ENCODE peak calls at places on chromosomes 7 and 10, in four cellular contexts. Z is fibroblast of mammary gland, F is fibroblast of pulmonary artery, O is cardiac fibroblast. W is an unnamed sample.

GRCh38 chr7:112411186-112411795 is 39.0 kb upstream of the IFRD1 start:
- DNase-seq in Z (peak), F (peak), O (peak), W (peak)

GRCh38 chr10:62831346-62831745 is 15.2 kb upstream of the EGR2 start:
- DNase-seq in Z (peak), F (peak), O (peak), W (peak)

GRCh38 chr7:100162874-100163533 is 4.5 kb upstream of the TRAPPC14 start:
- DNase-seq in Z (no peak), F (no peak), O (no peak), W (no peak)

GRCh38 chr7:73894851-73895441 is 34.0 kb downstream of the TMEM270 start:
- DNase-seq in Z (peak), F (peak), O (peak), W (peak)

GRCh38 chr10:133343557-133343956 is 3.6 kb upstream of the PRAP1 start:
- DNase-seq in Z (no peak), F (no peak), O (no peak), W (no peak)

GRCh38 chr10:76160758-76161555 is 729.5 kb downstream of the LRMDA start:
- DNase-seq in Z (peak), F (no peak), O (peak), W (no peak)

GRCh38 chr10:129958118-129958685 is 5.9 kb downstream of the EBF3 start:
- DNase-seq in Z (no peak), F (peak), O (peak), W (no peak)

GRCh38 chr7:94394058-94394398 is 667 bp upstream of the COL1A2 start:
- DNase-seq in Z (peak), F (no peak), O (peak), W (peak)

GRCh38 chr10:71025535-71025934 is 137.2 kb upstream of the PCBD1 start:
- DNase-seq in Z (no peak), F (no peak), O (no peak), W (no peak)

GRCh38 chr10:43479275-43479674 is 42.4 kb downstream of the ZNF487 start:
- DNase-seq in Z (peak), F (no peak), O (peak), W (peak)

GRCh38 chr10:3873728-3874461 is 88.9 kb upstream of the KLF6 start:
- DNase-seq in Z (peak), F (peak), O (peak), W (peak)

GRCh38 chr10:24374134-24374915 is 165.4 kb downstream of the KIAA1217 start:
- DNase-seq in Z (peak), F (peak), O (peak), W (peak)

GRCh38 chr7:66140924-66141323 is 26.3 kb downstream of the CRCP start:
- DNase-seq in Z (peak), F (peak), O (peak), W (peak)

GRCh38 chr10:96651998-96652431 is 65.2 kb upstream of the TM9SF3 start:
- DNase-seq in Z (no peak), F (no peak), O (no peak), W (no peak)

GRCh38 chr7:20440472-20441105 is 109.9 kb downstream of the ITGB8 start:
- DNase-seq in Z (peak), F (peak), O (peak), W (peak)

GRCh38 chr7:17233643-17234397 is 64.6 kb upstream of the AHR start:
- DNase-seq in Z (peak), F (no peak), O (peak), W (peak)

GRCh38 chr10:111107846-111108245 is 31.0 kb downstream of the ADRA2A start:
- DNase-seq in Z (no peak), F (no peak), O (no peak), W (no peak)

GRCh38 chr10:124864421-124865193 is 63.0 kb downstream of the ABRAXAS2 start:
- DNase-seq in Z (no peak), F (no peak), O (peak), W (no peak)

GRCh38 chr7:104791065-104791464 is 222.9 kb upstream of the KMT2E start:
- DNase-seq in Z (no peak), F (peak), O (peak), W (no peak)

GRCh38 chr7:80359029-80359428 is 152.8 kb downstream of the GNAT3 start:
- DNase-seq in Z (no peak), F (no peak), O (no peak), W (no peak)

GRCh38 chr10:46517541-46517940 is 38.9 kb downstream of the GPRIN2 start:
- DNase-seq in Z (no peak), F (no peak), O (no peak), W (no peak)

GRCh38 chr7:77537595-77538185 is 595 bp downstream of the PTPN12 start:
- DNase-seq in Z (no peak), F (no peak), O (no peak), W (peak)

GRCh38 chr10:103429647-103430046 is 22.5 kb downstream of the CALHM2 start:
- DNase-seq in Z (no peak), F (no peak), O (no peak), W (no peak)

GRCh38 chr10:78249690-78250089 is 216.0 kb downstream of the RPS24 start:
- DNase-seq in Z (no peak), F (no peak), O (no peak), W (no peak)
- H3K4me3 ChIP-seq in Z (no peak), F (no peak), O (no peak), W (no peak)

GRCh38 chr7:33109758-33110238 is 594 bp upstream of the RP9 start:
- DNase-seq in Z (peak), F (no peak), O (peak), W (no peak)

GRCh38 chr7:33111614-33112013 is 2.4 kb upstream of the RP9 start:
- DNase-seq in Z (no peak), F (no peak), O (no peak), W (no peak)

GRCh38 chr7:33108931-33109757 is at the start of gene RP9:
- DNase-seq in Z (peak), F (peak), O (peak), W (peak)

GRCh38 chr7:33107136-33108066 is 1.8 kb downstream of the RP9 start:
- DNase-seq in Z (peak), F (peak), O (peak), W (peak)

DNA sequence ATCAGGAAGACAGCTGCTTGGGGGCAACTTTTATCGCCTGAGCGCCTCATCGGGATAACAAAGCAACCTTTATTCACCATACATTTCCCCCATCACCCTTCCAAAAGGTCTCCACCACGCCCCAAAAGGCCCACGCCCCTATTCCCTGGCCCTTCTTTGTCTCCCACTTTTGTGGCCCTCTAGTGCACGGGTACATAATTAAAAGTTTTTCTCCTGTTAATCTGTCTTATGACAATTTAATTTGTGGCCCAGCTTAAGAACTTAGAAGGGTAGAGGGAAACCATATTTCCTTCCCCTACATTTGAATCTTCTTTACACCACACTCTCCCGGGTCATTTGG is 643 bp downstream of the RP9 start:
- DNase-seq in Z (no peak), F (no peak), O (no peak), W (peak)
- TF ChIP-seq CTCF in Z (no peak), F (peak), O (no peak), W (no peak)

GRCh38 chr10:11175823-11176243 is 158.2 kb downstream of the CELF2 start:
- DNase-seq in Z (no peak), F (no peak), O (no peak), W (no peak)
- H3K4me3 ChIP-seq in Z (no peak), F (no peak), O (no peak), W (no peak)

DNA sequence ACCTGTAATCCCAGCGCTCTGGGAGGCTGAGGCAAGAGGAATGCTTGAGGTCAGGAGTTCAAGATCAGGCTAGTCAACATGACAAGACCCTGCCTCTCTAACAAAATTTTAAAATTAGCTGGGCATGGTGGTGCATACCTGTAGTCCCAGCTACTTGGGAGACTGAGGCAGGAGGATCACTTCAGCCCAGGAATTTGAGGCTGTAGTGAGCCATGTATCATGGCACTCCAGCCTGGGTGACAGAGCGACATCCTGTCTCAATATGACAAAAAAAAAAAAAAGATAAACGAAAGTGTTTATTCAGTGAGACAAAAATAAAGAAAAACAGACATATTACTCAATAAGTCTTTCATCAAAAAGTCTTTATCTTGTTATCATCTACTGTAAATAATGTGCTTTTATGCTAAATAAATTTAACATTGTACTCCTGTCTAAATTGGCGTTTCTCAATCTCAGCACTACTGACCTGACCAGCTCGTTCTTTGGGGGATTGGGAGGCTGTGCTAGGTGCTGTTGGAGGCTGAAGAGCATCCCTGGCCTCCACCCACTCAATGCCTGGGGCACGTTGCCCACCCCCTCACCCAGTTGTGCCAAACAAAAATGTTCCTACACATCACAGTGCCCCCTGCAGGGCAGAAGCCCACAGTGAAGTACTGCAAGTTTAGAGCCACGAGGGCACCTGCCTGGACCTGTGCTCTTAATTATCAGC is 57.7 kb downstream of the NCAPG2 start:
- DNase-seq in Z (no peak), F (peak), O (peak), W (no peak)
- TF ChIP-seq CTCF in Z (peak), F (peak), O (peak), W (peak)

DNA sequence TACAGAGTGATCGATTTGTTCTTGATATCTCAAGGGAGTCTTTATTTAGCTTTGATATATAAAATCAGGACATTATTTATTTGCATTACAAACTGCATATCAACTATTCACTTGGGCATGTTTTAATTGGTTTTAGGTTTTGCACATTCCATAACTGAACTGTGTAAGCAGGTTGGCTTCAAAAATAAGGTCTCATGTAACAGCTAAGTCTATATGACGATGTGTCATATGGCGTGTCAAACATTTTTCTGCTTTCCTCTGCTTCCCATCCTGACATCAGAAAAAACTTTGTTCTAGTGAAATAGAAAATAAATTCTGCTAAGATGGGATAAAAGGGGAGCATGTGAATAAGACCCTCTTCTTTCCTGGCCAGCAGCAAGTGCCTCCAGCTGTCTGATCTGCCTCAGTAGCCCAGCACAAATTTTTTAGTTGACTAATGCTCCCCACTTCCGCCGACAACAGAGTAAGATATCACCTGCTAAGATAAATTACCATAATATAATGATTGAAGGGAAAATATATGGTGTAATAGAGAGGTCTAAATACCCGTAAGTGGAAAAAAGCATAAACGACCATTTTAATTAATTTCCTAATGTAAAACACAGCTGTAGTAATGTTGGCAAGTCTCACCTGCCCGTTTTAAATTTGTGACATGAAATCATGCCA is 180.5 kb downstream of the TAX1BP1 start:
- DNase-seq in Z (no peak), F (no peak), O (no peak), W (no peak)
- H3K4me3 ChIP-seq in Z (no peak), F (no peak), O (no peak), W (no peak)

DNA sequence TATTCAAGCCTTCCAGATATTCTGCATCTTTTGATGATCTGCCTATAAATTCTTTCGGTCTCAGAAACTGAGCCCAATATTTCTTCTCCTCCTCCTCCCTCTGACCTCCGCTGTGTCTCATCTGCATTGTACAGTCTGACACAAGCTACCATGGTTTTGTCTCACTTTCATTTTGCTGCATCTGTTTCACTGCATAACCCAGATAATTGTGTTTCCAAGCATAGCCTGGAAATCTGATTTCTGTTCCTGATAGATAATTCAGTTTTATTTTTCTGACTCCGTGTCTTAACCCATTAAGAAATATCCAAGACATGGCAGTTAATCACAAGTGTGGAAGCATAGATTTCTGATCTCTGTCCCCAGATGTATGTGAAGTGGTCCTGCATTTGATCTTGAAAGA is 374.2 kb upstream of the SEMA3A start:
- DNase-seq in Z (no peak), F (no peak), O (no peak), W (peak)
- TF ChIP-seq CTCF in Z (no peak), F (no peak), O (no peak), W (no peak)

GRCh38 chr7:131097662-131098376 is 229.9 kb upstream of the MKLN1 start:
- DNase-seq in Z (no peak), F (no peak), O (no peak), W (no peak)
- H3K4me3 ChIP-seq in Z (no peak), F (no peak), O (no peak), W (no peak)

GRCh38 chr7:135147899-135148721 is at the start of gene TMEM140:
- DNase-seq in Z (peak), F (peak), O (peak), W (peak)
- TF ChIP-seq CTCF in Z (peak), F (no peak), O (peak), W (peak)